ENCODE peak calls at places on chromosomes 7 and 10, in four cellular contexts. E is psoas muscle, A is cardiac muscle cell, U is sigmoid colon. W is an unnamed sample. For H3K36me3, the result is how much of the 10 kb centered on the place peaks cover.

GRCh38 chr7:117349545-117349944 is 26.7 kb upstream of the WNT2 start:
- DNase-seq in E (no peak), U (no peak), A (no peak), W (no peak)

GRCh38 chr7:37016073-37016878 is 292.0 kb upstream of the AOAH start:
- DNase-seq in U (no peak), A (no peak), E (no peak), W (no peak)

GRCh38 chr10:90179696-90180407 is 478.5 kb downstream of the KIF20B start:
- DNase-seq in E (no peak), A (peak), U (no peak), W (no peak)

GRCh38 chr7:45072131-45073030 is 16.4 kb downstream of the NACAD start:
- DNase-seq in U (no peak), E (no peak), A (no peak), W (peak)

GRCh38 chr7:24158976-24159375 is 125.0 kb upstream of the NPY start:
- DNase-seq in E (no peak), U (no peak), A (no peak), W (no peak)

GRCh38 chr7:55517936-55518689 is 54.2 kb downstream of the VOPP1 start:
- DNase-seq in A (no peak), E (no peak), U (no peak), W (no peak)

GRCh38 chr7:130345106-130345505 is 490 bp downstream of the CPA5 start:
- DNase-seq in A (no peak), E (no peak), U (no peak), W (no peak)

GRCh38 chr7:76222333-76222732 is 20.6 kb downstream of the SRRM3 start:
- DNase-seq in U (no peak), A (no peak), E (no peak), W (no peak)

GRCh38 chr7:16592395-16592794 is 53.2 kb downstream of the ANKMY2 start:
- DNase-seq in E (no peak), A (no peak), U (no peak), W (no peak)

GRCh38 chr7:48052748-48053147 is 17.4 kb downstream of the C7orf57 start:
- DNase-seq in E (no peak), A (peak), U (no peak), W (no peak)

GRCh38 chr10:58967551-58968418 is 208.7 kb upstream of the PHYHIPL start:
- DNase-seq in A (no peak), E (no peak), U (no peak), W (no peak)

GRCh38 chr7:516606-517456 is 2.8 kb downstream of the PDGFA start:
- DNase-seq in U (no peak), A (peak), E (peak), W (peak)

GRCh38 chr7:4607321-4607729 is 74.8 kb upstream of the FOXK1 start:
- DNase-seq in A (no peak), U (no peak), E (no peak), W (no peak)

GRCh38 chr7:87152897-87153641 is 816 bp downstream of the DMTF1 start:
- DNase-seq in U (peak), E (peak), A (peak), W (peak)

GRCh38 chr10:75770634-75771081 is 339.2 kb downstream of the LRMDA start:
- DNase-seq in E (peak), U (peak), A (peak), W (peak)

GRCh38 chr7:1979591-1980560 is 252.9 kb downstream of the MAD1L1 start:
- DNase-seq in U (no peak), A (no peak), E (peak), W (no peak)

GRCh38 chr7:148265896-148266295 is 324.7 kb upstream of the C7orf33 start:
- DNase-seq in A (no peak), U (no peak), E (no peak), W (no peak)

DNA sequence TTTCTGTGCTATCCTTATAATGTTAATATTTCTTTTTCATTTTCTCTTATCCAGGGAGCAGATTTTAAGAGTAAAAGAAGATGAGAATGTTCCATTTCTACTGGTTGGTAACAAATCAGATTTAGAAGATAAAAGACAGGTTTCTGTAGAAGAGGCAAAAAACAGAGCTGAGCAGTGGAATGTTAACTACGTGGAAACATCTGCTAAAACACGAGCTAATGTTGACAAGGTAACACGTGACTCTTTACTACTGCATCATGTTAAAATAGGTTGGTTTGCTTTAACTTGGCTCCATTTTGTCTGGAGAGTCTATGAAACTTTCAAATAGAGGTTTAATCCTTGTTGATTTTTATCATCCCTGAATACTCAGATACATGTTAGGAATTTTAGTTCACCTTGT is 73.3 kb downstream of the RALA start:
- DNase-seq in E (no peak), U (no peak), A (no peak), W (no peak)
- H3K36me3 ChIP-seq in E (half or more), U (under half), A (under half), W (under half)

DNA sequence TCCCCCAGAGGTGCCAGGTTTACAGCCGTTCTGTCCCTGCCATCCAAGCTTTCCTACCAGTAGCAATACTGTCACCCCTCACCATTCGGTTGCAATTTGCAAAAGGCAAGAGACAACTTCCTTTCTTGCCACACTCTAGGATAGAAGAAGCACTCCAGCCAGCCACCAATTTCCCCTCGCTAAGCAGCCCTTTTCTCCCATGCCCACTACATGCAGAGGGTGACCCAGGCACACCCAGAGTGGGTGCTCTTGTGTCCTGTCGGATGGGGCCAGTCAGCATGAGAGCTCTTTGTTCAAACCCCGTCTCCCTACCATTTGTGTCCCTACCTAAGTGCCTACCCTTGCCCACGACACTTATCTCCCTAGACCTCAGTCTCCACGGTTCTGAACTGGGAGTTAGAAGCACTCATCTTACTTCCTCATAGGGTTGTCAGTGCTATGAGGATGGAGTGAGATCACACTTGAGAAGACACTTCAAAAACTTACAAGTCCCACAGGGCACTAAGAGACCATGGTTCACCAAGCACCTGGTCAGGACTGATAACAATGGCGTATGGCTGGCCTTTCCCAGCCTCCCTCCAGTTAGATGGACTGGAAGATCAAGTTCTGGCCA is 43.3 kb downstream of the KCNMA1 start:
- DNase-seq in E (no peak), A (no peak), U (no peak), W (no peak)
- H3K27ac ChIP-seq in E (peak), A (no peak), U (peak), W (no peak)

GRCh38 chr7:84528756-84529479 is 334.3 kb upstream of the SEMA3A start:
- DNase-seq in U (no peak), E (no peak), A (no peak), W (no peak)

GRCh38 chr7:84529480-84530205 is 335.1 kb upstream of the SEMA3A start:
- DNase-seq in E (no peak), A (peak), U (no peak), W (no peak)

DNA sequence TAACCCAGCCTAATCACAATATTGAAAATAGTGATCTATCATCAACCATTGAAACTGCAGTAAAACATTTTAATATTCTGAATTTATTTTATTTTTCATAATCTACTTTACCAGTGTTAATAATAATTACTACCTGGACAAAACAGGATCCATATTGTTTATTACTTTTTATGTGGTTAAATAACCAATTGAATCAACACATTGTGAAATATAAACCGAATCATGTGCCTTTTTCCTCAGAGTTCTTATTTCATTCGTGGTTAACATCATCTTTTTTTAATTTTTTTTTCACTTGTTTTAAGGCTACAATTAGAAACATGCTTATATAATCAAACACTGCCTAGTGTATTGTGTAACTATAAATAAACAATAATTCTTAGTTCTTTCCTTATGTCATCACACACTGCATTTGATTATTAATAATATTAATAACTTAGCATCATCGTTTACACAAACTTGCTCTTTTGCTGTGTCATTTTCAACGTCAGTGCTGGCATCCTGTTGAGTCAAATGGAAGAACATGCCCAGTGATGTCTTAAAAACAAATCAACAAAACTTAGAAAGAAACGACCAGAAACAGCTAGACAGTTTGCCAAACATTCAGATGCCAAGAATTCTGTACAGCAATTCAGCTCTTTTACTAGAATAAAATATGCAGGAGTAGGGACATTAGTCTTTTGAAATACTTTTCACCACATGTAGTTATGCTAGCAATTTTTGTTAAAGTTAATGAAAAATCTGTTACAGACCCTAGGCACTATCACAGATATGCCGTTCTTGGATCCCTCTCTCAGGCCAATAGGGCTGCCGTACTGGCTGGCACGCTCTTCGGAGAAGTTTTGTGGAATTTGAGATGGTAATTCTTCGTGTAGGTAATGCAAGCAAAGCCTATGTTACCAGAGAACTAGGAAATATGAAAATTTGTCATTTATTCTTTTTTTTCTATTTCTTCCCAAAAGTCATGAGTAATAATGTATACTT is 330.4 kb upstream of the SEMA3A start:
- DNase-seq in U (peak), A (peak), E (no peak), W (no peak)
- TF ChIP-seq CTCF in U (no peak), A (no peak), E (no peak), W (no peak)

GRCh38 chr7:134453526-134453925 is 5.4 kb downstream of the AKR1B1 start:
- DNase-seq in A (no peak), U (no peak), E (no peak), W (no peak)
- H3K36me3 ChIP-seq in A (under half), U (under half), E (under half), W (under half)

GRCh38 chr7:106215868-106216516 is 68.8 kb downstream of the NAMPT start:
- DNase-seq in U (no peak), A (no peak), E (no peak), W (no peak)
- H3K27ac ChIP-seq in U (peak), A (no peak), E (peak), W (peak)

DNA sequence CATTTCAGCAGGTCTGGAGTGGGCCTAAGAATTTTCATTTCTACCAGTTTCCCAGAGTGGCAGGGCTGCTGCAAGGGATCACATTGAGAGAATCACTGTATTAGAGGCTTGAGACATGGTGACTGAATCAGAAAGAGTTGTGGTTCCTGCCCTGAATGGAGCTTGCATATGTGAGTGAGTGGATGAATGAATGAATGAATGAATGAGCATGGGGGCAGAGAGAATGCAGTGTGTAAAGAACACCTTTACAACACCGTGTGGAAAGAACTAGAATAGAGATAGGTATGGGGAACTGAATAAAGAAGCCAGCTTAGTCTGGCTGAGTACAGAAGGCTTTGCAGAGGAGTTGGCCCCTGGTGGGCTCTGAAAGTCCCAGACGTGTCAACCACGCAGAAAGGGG is 142.8 kb upstream of the AGK start:
- DNase-seq in U (no peak), A (no peak), E (no peak), W (no peak)
- TF ChIP-seq CTCF in U (no peak), A (no peak), E (no peak), W (no peak)

DNA sequence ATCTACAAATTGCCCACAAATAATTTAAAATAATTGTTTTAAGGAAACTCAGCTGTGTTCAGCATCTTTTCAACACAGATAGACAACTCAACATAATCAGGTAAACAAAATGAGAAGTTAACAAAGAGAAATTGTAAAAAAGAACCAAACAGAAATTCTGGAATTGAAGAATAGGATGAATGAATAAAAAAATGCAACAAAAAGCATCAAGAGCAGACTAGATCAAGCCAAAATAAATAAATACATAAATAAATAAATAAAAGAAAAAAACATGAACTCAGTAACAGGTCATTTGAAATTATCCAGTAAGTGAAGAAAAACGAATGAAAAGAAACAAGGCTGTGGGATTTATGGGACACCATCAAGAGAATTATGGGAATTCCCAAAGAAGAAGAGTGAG is 94.0 kb upstream of the CDK6 start:
- DNase-seq in U (no peak), A (no peak), E (no peak), W (no peak)
- H3K36me3 ChIP-seq in U (under half), A (under half), E (under half), W (under half)

GRCh38 chr10:4983615-4984216 is 19.9 kb downstream of the AKR1C2 start:
- DNase-seq in E (no peak), A (no peak), U (no peak), W (no peak)

GRCh38 chr10:4984223-4984622 is 19.4 kb downstream of the AKR1C2 start:
- DNase-seq in E (no peak), A (no peak), U (no peak), W (no peak)

GRCh38 chr10:4982764-4983226 is 19.6 kb downstream of the AKR1C1 start:
- DNase-seq in E (no peak), A (no peak), U (no peak), W (peak)

GRCh38 chr10:4981722-4982471 is 18.7 kb downstream of the AKR1C1 start:
- DNase-seq in A (peak), E (no peak), U (no peak), W (no peak)

GRCh38 chr10:4984971-4985594 is 18.6 kb downstream of the AKR1C2 start:
- DNase-seq in A (peak), U (no peak), E (no peak), W (no peak)
- H3K27ac ChIP-seq in A (no peak), U (peak), E (no peak), W (peak)

GRCh38 chr10:43078986-43079273 is 2.1 kb downstream of the RET start:
- DNase-seq in E (peak), A (no peak), U (no peak), W (peak)
- TF ChIP-seq CTCF in E (peak), A (peak), U (peak), W (peak)